ENCODE peak calls at places on chromosomes 6 and 20, in eight cellular contexts. G, Z, A, P, Y, N, I and E are unnamed samples.

GRCh38 chr6:45478235-45478634 is 100.5 kb upstream of the SUPT3H start:
- DNase-seq in G (no peak), Z (no peak), A (no peak), P (no peak), Y (no peak), N (no peak), I (no peak), E (no peak)

GRCh38 chr6:30087876-30088275 is 12.3 kb upstream of the RNF39 start:
- DNase-seq in G (no peak), Z (no peak), A (no peak), P (no peak), Y (no peak), N (no peak), I (no peak), E (no peak)

GRCh38 chr6:1027795-1028569 is 283.9 kb upstream of the FOXQ1 start:
- DNase-seq in G (no peak), Z (no peak), A (no peak), P (no peak), Y (no peak), N (no peak), I (no peak), E (no peak)

GRCh38 chr20:48525400-48525799 is 302.4 kb downstream of the PREX1 start:
- DNase-seq in G (no peak), Z (no peak), A (no peak), P (no peak), Y (no peak), N (no peak), I (no peak), E (no peak)

GRCh38 chr6:158073776-158074175 is 92.1 kb downstream of the SYNJ2 start:
- DNase-seq in G (no peak), Z (no peak), A (no peak), P (no peak), Y (no peak), N (no peak), I (no peak), E (no peak)

GRCh38 chr20:21548390-21549035 is 34.6 kb upstream of the NKX2-2 start:
- DNase-seq in G (no peak), Z (no peak), A (no peak), P (no peak), Y (no peak), N (peak; percentile 34), I (no peak), E (no peak)

GRCh38 chr6:36351152-36351571 is 14.5 kb upstream of the BNIP5 start:
- DNase-seq in G (no peak), Z (no peak), A (no peak), P (no peak), Y (no peak), N (no peak), I (no peak), E (no peak)

GRCh38 chr20:59118855-59119254 is 44.8 kb upstream of the ZNF831 start:
- DNase-seq in G (no peak), Z (no peak), A (no peak), P (no peak), Y (no peak), N (no peak), I (no peak), E (no peak)

GRCh38 chr6:32814145-32814544 is 2.7 kb downstream of the HLA-DOB start:
- DNase-seq in G (no peak), Z (no peak), A (no peak), P (no peak), Y (no peak), N (no peak), I (no peak), E (no peak)

GRCh38 chr6:39962831-39963230 is 28.6 kb upstream of the MOCS1 start:
- DNase-seq in G (no peak), Z (no peak), A (no peak), P (no peak), Y (peak; percentile 55), N (no peak), I (no peak), E (no peak)

GRCh38 chr20:50169329-50169823 is 15.9 kb upstream of the PEDS1 start:
- DNase-seq in G (peak; percentile 60), Z (peak; percentile 58), A (no peak), P (no peak), Y (peak; percentile 59), N (peak; percentile 74), I (peak; percentile 42), E (no peak)

GRCh38 chr6:74745670-74746069 is 460.2 kb downstream of the COL12A1 start:
- DNase-seq in G (no peak), Z (no peak), A (no peak), P (no peak), Y (no peak), N (no peak), I (no peak), E (no peak)

GRCh38 chr6:29631860-29632731 is 887 bp downstream of the GABBR1 start:
- DNase-seq in G (no peak), Z (peak; percentile 27), A (peak; percentile 51), P (peak; percentile 12), Y (peak; percentile 55), N (peak; percentile 78), I (peak; percentile 34), E (peak; percentile 85)

GRCh38 chr6:56852249-56852606 is 102.7 kb upstream of the BEND6 start:
- DNase-seq in G (no peak), Z (no peak), A (no peak), P (no peak), Y (no peak), N (no peak), I (no peak), E (no peak)

GRCh38 chr6:49743427-49743826 is 761 bp downstream of the CRISP3 start:
- DNase-seq in G (no peak), Z (no peak), A (no peak), P (no peak), Y (no peak), N (no peak), I (no peak), E (no peak)

GRCh38 chr20:25284131-25284601 is 36.3 kb downstream of the PYGB start:
- DNase-seq in G (no peak), Z (no peak), A (no peak), P (no peak), Y (no peak), N (no peak), I (no peak), E (no peak)

GRCh38 chr6:151310852-151311767 is 71.3 kb downstream of the AKAP12 start:
- DNase-seq in G (no peak), Z (no peak), A (no peak), P (no peak), Y (no peak), N (no peak), I (no peak), E (no peak)

GRCh38 chr6:33073431-33073871 is at the start of gene HLA-DPA1:
- DNase-seq in G (no peak), Z (no peak), A (peak; percentile 42), P (peak; percentile 25), Y (no peak), N (peak; percentile 89), I (no peak), E (peak; percentile 61)

GRCh38 chr6:54737247-54737646 is 109.3 kb upstream of the FAM83B start:
- DNase-seq in G (no peak), Z (no peak), A (no peak), P (no peak), Y (peak; percentile 36), N (peak; percentile 9), I (no peak), E (no peak)

GRCh38 chr6:90764001-90764400 is 177.1 kb upstream of the MAP3K7 start:
- DNase-seq in G (no peak), Z (no peak), A (no peak), P (no peak), Y (no peak), N (no peak), I (no peak), E (no peak)

GRCh38 chr20:37932074-37932473 is 29.1 kb downstream of the VSTM2L start:
- DNase-seq in G (no peak), Z (no peak), A (no peak), P (no peak), Y (no peak), N (no peak), I (no peak), E (no peak)

GRCh38 chr20:37316116-37316774 is 26.8 kb downstream of the MANBAL start:
- DNase-seq in G (no peak), Z (no peak), A (peak; percentile 63), P (no peak), Y (no peak), N (peak; percentile 71), I (no peak), E (no peak)

GRCh38 chr6:32886674-32887383 is 32.8 kb downstream of the PSMB9 start:
- DNase-seq in G (peak; percentile 48), Z (no peak), A (no peak), P (no peak), Y (no peak), N (no peak), I (no peak), E (no peak)

GRCh38 chr6:136655251-136656014 is 105.2 kb upstream of the MAP7 start:
- DNase-seq in G (no peak), Z (no peak), A (no peak), P (no peak), Y (no peak), N (no peak), I (no peak), E (no peak)

GRCh38 chr6:139955366-139956155 is 581.1 kb upstream of the CITED2 start:
- DNase-seq in G (no peak), Z (no peak), A (no peak), P (no peak), Y (no peak), N (no peak), I (no peak), E (no peak)

GRCh38 chr20:51930775-51931174 is 128.5 kb upstream of the SALL4 start:
- DNase-seq in G (peak; percentile 50), Z (no peak), A (no peak), P (no peak), Y (peak; percentile 67), N (no peak), I (peak; percentile 8), E (no peak)

GRCh38 chr6:118580585-118581419 is 32.7 kb downstream of the PLN start:
- DNase-seq in G (no peak), Z (no peak), A (peak; percentile 12), P (peak; percentile 71), Y (peak; percentile 34), N (peak; percentile 12), I (peak; percentile 53), E (peak; percentile 76)

GRCh38 chr20:1367479-1367878 is 25.4 kb downstream of the FKBP1A start:
- DNase-seq in G (no peak), Z (no peak), A (no peak), P (no peak), Y (no peak), N (no peak), I (no peak), E (no peak)